ENCODE peak calls at places on chromosomes 1 and 21, in four cellular contexts. One of them, this sample, is unnamed.

GRCh38 chr1:172135923-172136610 is 284.4 kb upstream of the C1orf105 start:
- DNase-seq in HFFc6: peak; percentile 35
- DNase-seq in HL-60: no peak
- DNase-seq in H9: no peak
- DNase-seq in this sample: no peak

GRCh38 chr1:160400284-160400645 is at the start of gene VANGL2:
- DNase-seq in HFFc6: no peak
- DNase-seq in HL-60: no peak
- DNase-seq in H9: peak; percentile 89
- DNase-seq in this sample: no peak

GRCh38 chr1:201032408-201032807 is 8.9 kb upstream of the KIF21B start:
- DNase-seq in HFFc6: no peak
- DNase-seq in HL-60: no peak
- DNase-seq in H9: no peak
- DNase-seq in this sample: no peak

GRCh38 chr1:7315316-7315715 is 455.8 kb upstream of the VAMP3 start:
- DNase-seq in HFFc6: no peak
- DNase-seq in HL-60: no peak
- DNase-seq in H9: peak; percentile 5
- DNase-seq in this sample: no peak

GRCh38 chr1:229886636-229887035 is 180.4 kb upstream of the GALNT2 start:
- DNase-seq in HFFc6: no peak
- DNase-seq in HL-60: no peak
- DNase-seq in H9: no peak
- DNase-seq in this sample: no peak

GRCh38 chr21:38861989-38862683 is 56.4 kb downstream of the ETS2 start:
- DNase-seq in HFFc6: no peak
- DNase-seq in HL-60: peak; percentile 67
- DNase-seq in H9: no peak
- DNase-seq in this sample: no peak

GRCh38 chr1:1760345-1760650 is 18.0 kb downstream of the NADK start:
- DNase-seq in HFFc6: no peak
- DNase-seq in HL-60: no peak
- DNase-seq in H9: no peak
- DNase-seq in this sample: no peak

GRCh38 chr1:226677121-226678020 is 61.7 kb downstream of the ITPKB start:
- DNase-seq in HFFc6: peak; percentile 88
- DNase-seq in HL-60: peak; percentile 89
- DNase-seq in H9: no peak
- DNase-seq in this sample: peak; percentile 94

GRCh38 chr21:25133939-25134338 is 473.3 kb downstream of the MRPL39 start:
- DNase-seq in HFFc6: peak; percentile 59
- DNase-seq in HL-60: no peak
- DNase-seq in H9: no peak
- DNase-seq in this sample: no peak

GRCh38 chr1:203046984-203047630 is 20.8 kb downstream of the PPFIA4 start:
- DNase-seq in HFFc6: peak; percentile 71
- DNase-seq in HL-60: no peak
- DNase-seq in H9: no peak
- DNase-seq in this sample: peak; percentile 93

GRCh38 chr1:204262506-204263239 is 48.9 kb upstream of the GOLT1A start:
- DNase-seq in HFFc6: no peak
- DNase-seq in HL-60: no peak
- DNase-seq in H9: no peak
- DNase-seq in this sample: no peak

GRCh38 chr1:231844986-231845502 is 218.5 kb downstream of the DISC1 start:
- DNase-seq in HFFc6: no peak
- DNase-seq in HL-60: no peak
- DNase-seq in H9: no peak
- DNase-seq in this sample: no peak

GRCh38 chr1:174028495-174028894 is 6.3 kb upstream of the RC3H1 start:
- DNase-seq in HFFc6: no peak
- DNase-seq in HL-60: no peak
- DNase-seq in H9: no peak
- DNase-seq in this sample: no peak

GRCh38 chr1:41733021-41733420 is 185.7 kb downstream of the HIVEP3 start:
- DNase-seq in HFFc6: no peak
- DNase-seq in HL-60: no peak
- DNase-seq in H9: no peak
- DNase-seq in this sample: no peak

GRCh38 chr1:244212219-244212618 is 161.1 kb downstream of the ZBTB18 start:
- DNase-seq in HFFc6: no peak
- DNase-seq in HL-60: no peak
- DNase-seq in H9: no peak
- DNase-seq in this sample: no peak

GRCh38 chr1:29279896-29280779 is 43.8 kb downstream of the PTPRU start:
- DNase-seq in HFFc6: peak; percentile 40
- DNase-seq in HL-60: no peak
- DNase-seq in H9: no peak
- DNase-seq in this sample: no peak

GRCh38 chr1:117652421-117652820 is 46.6 kb downstream of the TENT5C start:
- DNase-seq in HFFc6: no peak
- DNase-seq in HL-60: no peak
- DNase-seq in H9: no peak
- DNase-seq in this sample: no peak

GRCh38 chr1:67566803-67567202 is 118.2 kb upstream of the GADD45A start:
- DNase-seq in HFFc6: no peak
- DNase-seq in HL-60: no peak
- DNase-seq in H9: no peak
- DNase-seq in this sample: no peak

GRCh38 chr1:79197421-79197820 is 190.9 kb upstream of the ADGRL4 start:
- DNase-seq in HFFc6: peak; percentile 2
- DNase-seq in HL-60: no peak
- DNase-seq in H9: no peak
- DNase-seq in this sample: peak; percentile 37
- TF ChIP-seq CTCF in HFFc6: peak; percentile 49
- TF ChIP-seq CTCF in HL-60: no peak
- TF ChIP-seq CTCF in H9: peak; percentile 68
- TF ChIP-seq CTCF in this sample: no peak

GRCh38 chr1:192808588-192809285 is at the start of gene RGS2:
- DNase-seq in HFFc6: peak; percentile 84
- DNase-seq in HL-60: peak; percentile 81
- DNase-seq in H9: peak; percentile 95
- DNase-seq in this sample: peak; percentile 95

GRCh38 chr1:192809286-192810252 is 730 bp downstream of the RGS2 start:
- DNase-seq in HFFc6: peak; percentile 59
- DNase-seq in HL-60: peak; percentile 44
- DNase-seq in H9: no peak
- DNase-seq in this sample: peak; percentile 66

GRCh38 chr1:192807968-192808587 is 761 bp upstream of the RGS2 start:
- DNase-seq in HFFc6: peak; percentile 13
- DNase-seq in HL-60: no peak
- DNase-seq in H9: no peak
- DNase-seq in this sample: peak; percentile 72

GRCh38 chr1:192805832-192806323 is 3.0 kb upstream of the RGS2 start:
- DNase-seq in HFFc6: peak; percentile 96
- DNase-seq in HL-60: peak; percentile 89
- DNase-seq in H9: no peak
- DNase-seq in this sample: peak; percentile 97

GRCh38 chr1:192807221-192807967 is 1.4 kb upstream of the RGS2 start:
- DNase-seq in HFFc6: no peak
- DNase-seq in HL-60: no peak
- DNase-seq in H9: no peak
- DNase-seq in this sample: peak; percentile 59
- TF ChIP-seq CTCF in HFFc6: peak; percentile 51
- TF ChIP-seq CTCF in HL-60: no peak
- TF ChIP-seq CTCF in H9: no peak
- TF ChIP-seq CTCF in this sample: peak; percentile 11

GRCh38 chr1:150979723-150980056 is 2.4 kb upstream of the ANXA9 start:
- DNase-seq in HFFc6: no peak
- DNase-seq in HL-60: no peak
- DNase-seq in H9: no peak
- DNase-seq in this sample: no peak
- TF ChIP-seq CTCF in HFFc6: peak; percentile 5
- TF ChIP-seq CTCF in HL-60: no peak
- TF ChIP-seq CTCF in H9: peak; percentile 24
- TF ChIP-seq CTCF in this sample: no peak

GRCh38 chr1:100145116-100145515 is 12.2 kb downstream of the TRMT13 start:
- DNase-seq in HFFc6: peak; percentile 7
- DNase-seq in HL-60: no peak
- DNase-seq in H9: no peak
- DNase-seq in this sample: no peak

GRCh38 chr1:100142343-100142742 is 9.4 kb downstream of the TRMT13 start:
- DNase-seq in HFFc6: no peak
- DNase-seq in HL-60: no peak
- DNase-seq in H9: no peak
- DNase-seq in this sample: no peak

GRCh38 chr1:100147875-100148274 is 14.9 kb downstream of the TRMT13 start:
- DNase-seq in HFFc6: no peak
- DNase-seq in HL-60: no peak
- DNase-seq in H9: no peak
- DNase-seq in this sample: no peak

GRCh38 chr1:100151679-100152078 is 18.7 kb downstream of the TRMT13 start:
- DNase-seq in HFFc6: no peak
- DNase-seq in HL-60: no peak
- DNase-seq in H9: no peak
- DNase-seq in this sample: no peak

DNA sequence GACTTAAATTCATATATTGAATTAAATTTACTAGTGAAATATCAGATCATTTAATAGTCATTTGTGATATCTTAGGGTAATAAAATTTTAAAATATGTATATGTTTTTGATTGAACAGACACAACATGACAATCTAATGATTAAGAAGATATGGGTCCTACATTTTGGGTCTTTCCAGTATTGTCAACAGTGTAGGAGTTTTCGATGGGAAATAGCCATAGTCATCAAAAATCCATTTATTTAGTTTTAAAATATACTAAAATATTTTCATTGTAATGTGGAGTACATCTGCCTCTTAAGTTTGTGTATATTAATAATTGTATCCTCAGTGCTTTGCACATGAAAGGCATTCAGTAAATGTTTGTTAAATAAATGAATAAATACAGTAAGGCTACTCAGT is 14.0 kb downstream of the TRMT13 start:
- DNase-seq in HFFc6: no peak
- DNase-seq in HL-60: no peak
- DNase-seq in H9: no peak
- DNase-seq in this sample: no peak
- TF ChIP-seq CTCF in HFFc6: no peak
- TF ChIP-seq CTCF in HL-60: no peak
- TF ChIP-seq CTCF in H9: no peak
- TF ChIP-seq CTCF in this sample: no peak

GRCh38 chr1:33359931-33360330 is 39.0 kb upstream of the A3GALT2 start:
- DNase-seq in HFFc6: no peak
- DNase-seq in HL-60: no peak
- DNase-seq in H9: no peak
- DNase-seq in this sample: no peak
- TF ChIP-seq CTCF in HFFc6: no peak
- TF ChIP-seq CTCF in HL-60: no peak
- TF ChIP-seq CTCF in H9: no peak
- TF ChIP-seq CTCF in this sample: no peak

DNA sequence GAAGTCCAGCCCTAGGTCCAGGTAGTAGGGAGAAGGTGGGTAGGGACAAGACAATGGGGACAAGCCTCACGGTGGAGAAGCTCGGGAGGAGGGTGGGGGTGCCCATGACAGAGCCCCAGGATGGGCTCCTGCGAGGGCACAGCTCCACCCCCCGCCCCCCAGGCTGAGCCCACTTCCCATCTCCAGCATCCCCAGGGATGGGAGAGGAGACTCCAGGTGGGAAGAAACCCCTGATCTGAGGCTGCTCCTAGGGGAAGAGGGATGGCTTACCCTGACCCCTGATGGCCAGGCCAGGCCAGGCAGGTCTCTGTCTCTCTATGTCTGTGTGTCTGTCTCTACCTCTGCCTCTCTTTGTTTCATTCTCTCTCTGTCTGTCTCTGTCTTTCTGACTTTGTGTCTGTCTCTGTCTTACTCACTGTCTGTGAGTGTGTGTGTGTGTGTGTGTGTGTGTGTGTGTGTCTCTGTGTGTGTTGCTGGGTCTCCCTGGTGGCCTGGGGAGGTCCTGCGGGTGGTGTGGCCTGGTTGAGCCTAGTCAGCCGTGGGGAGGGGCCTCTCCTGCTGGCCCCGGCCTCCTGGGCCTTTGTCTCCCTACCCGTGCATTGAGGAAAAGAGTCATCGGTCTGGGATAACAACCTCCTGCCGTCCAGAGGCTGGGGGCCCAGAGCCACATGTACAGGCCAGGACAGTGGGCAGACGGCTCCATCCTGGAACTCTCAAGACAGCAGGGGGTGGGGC is 45.7 kb downstream of the WNT9A start:
- DNase-seq in HFFc6: no peak
- DNase-seq in HL-60: no peak
- DNase-seq in H9: no peak
- DNase-seq in this sample: peak; percentile 43
- TF ChIP-seq CTCF in HFFc6: peak; percentile 13
- TF ChIP-seq CTCF in HL-60: no peak
- TF ChIP-seq CTCF in H9: peak; percentile 44
- TF ChIP-seq CTCF in this sample: peak; percentile 19

DNA sequence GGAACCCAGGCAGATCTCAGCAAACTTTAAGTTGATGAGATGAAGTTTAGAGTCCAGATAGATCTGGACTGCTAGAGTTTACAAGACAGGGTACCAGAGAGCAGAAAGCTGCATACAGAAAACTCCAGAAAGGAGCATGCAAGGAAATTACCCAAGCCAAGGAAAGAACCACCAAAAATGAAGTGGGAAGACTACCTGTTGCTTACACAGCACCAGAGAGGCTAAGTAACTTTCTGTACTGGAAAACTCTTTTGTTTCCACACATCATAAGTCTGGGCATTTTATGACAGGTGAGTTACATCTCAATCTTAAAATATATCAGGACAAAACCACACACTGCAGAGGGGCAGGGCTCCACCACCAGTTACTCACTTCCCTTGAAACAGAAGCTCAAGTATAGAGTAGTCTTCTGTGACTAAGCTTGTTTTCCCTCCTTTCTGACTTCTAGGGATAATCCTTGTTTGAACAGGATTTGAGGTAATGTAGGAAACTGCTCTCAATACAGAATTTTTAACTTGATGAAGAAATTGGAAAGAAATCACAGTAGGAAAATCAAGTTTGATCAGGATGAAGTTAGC is 17.4 kb upstream of the GJA9 start:
- DNase-seq in HFFc6: peak; percentile 9
- DNase-seq in HL-60: no peak
- DNase-seq in H9: no peak
- DNase-seq in this sample: no peak
- TF ChIP-seq CTCF in HFFc6: no peak
- TF ChIP-seq CTCF in HL-60: no peak
- TF ChIP-seq CTCF in H9: no peak
- TF ChIP-seq CTCF in this sample: no peak

GRCh38 chr1:95431216-95431615 is 197.2 kb downstream of the RWDD3 start:
- DNase-seq in HFFc6: no peak
- DNase-seq in HL-60: no peak
- DNase-seq in H9: no peak
- DNase-seq in this sample: peak; percentile 3

GRCh38 chr1:95427525-95427924 is 193.5 kb downstream of the RWDD3 start:
- DNase-seq in HFFc6: no peak
- DNase-seq in HL-60: no peak
- DNase-seq in H9: no peak
- DNase-seq in this sample: no peak
- TF ChIP-seq CTCF in HFFc6: no peak
- TF ChIP-seq CTCF in HL-60: no peak
- TF ChIP-seq CTCF in H9: no peak
- TF ChIP-seq CTCF in this sample: no peak

This sample was measured in MCF 10A.